ENCODE peak calls at places on chromosomes 13 and 19, in seven cellular contexts. E, M, X, N, B, J and F are unnamed samples.

GRCh38 chr13:67469623-67470022 is 239.5 kb upstream of the PCDH9 start:
- DNase-seq in M (no peak), E (no peak), B (no peak), J (no peak), N (no peak), X (no peak), F (no peak)

GRCh38 chr13:73428137-73428536 is 369.3 kb downstream of the KLF5 start:
- DNase-seq in E (no peak), B (peak; percentile 96), J (no peak), N (no peak), M (no peak), X (no peak), F (peak; percentile 5)

GRCh38 chr13:101323601-101324000 is 92.7 kb downstream of the NALCN start:
- DNase-seq in J (no peak), X (no peak), B (peak; percentile 60), N (no peak), E (no peak), M (no peak), F (no peak)

GRCh38 chr13:114128624-114129522 is 3.5 kb downstream of the RASA3 start:
- DNase-seq in B (peak; percentile 53), J (no peak), M (peak; percentile 88), N (peak; percentile 92), X (peak; percentile 69), E (peak; percentile 90), F (peak; percentile 96)

GRCh38 chr19:21498651-21499050 is 6.8 kb upstream of the ZNF429 start:
- DNase-seq in B (no peak), J (no peak), E (no peak), M (no peak), X (no peak), N (no peak), F (no peak)

GRCh38 chr19:39405930-39406655 is 554 bp upstream of the ZFP36 start:
- DNase-seq in E (peak; percentile 55), X (no peak), M (peak; percentile 83), J (peak; percentile 83), N (no peak), B (peak; percentile 65), F (peak; percentile 96)

GRCh38 chr13:23980160-23980551 is 82.9 kb upstream of the C1QTNF9B start:
- DNase-seq in J (peak; percentile 86), E (peak; percentile 86), M (peak; percentile 88), N (peak; percentile 84), X (peak; percentile 55), B (peak; percentile 67), F (peak; percentile 93)

GRCh38 chr13:26255717-26256277 is 1.9 kb downstream of the CDK8 start:
- DNase-seq in B (no peak), E (no peak), M (no peak), J (no peak), N (no peak), X (no peak), F (no peak)

GRCh38 chr13:97849305-97849704 is 104.2 kb upstream of the IPO5 start:
- DNase-seq in M (no peak), E (no peak), B (peak; percentile 50), J (peak; percentile 73), N (peak; percentile 7), X (no peak), F (no peak)
- TF ChIP-seq CTCF in M (no peak), E (no peak), B (peak; percentile 47), J (peak; percentile 66), N (peak; percentile 23), X (no peak), F (no peak)

DNA sequence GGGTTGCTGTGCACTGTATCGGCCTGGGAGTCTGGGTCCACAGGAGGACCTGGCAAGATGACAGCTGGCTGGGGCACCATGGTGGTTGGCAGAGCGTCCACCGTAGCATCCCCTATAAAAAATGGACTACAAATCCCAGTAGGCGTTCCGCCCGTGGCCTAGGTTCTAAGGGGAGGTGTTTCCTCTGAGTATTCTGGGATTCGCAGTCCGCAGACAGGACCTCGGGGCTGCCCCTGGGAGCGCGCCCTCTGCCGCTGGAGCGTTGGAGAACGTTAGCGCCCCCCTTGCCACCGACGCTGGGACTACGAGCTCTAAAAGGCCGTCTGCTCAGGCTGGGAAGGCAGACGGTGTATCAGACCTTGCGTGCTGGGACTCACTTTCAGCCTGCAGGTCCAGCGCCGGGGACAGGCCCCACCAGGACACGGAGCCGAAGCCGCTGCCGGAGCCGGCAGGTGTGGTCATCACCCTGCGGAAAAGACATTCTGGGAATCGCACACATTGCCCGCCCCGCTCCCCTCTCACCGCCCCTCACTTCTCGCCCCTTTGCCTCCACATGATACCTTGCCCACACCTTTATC is 372 bp downstream of the DNAAF3 start:
- DNase-seq in B (peak; percentile 90), N (peak; percentile 74), X (no peak), M (peak; percentile 66), E (peak; percentile 70), J (peak; percentile 98), F (peak; percentile 79)
- TF ChIP-seq CTCF in B (peak; percentile 63), N (peak; percentile 76), X (no peak), M (peak; percentile 47), E (no peak), J (peak; percentile 86), F (peak; percentile 45)

GRCh38 chr19:49073514-49074378 is 1.2 kb upstream of the KCNA7 start:
- DNase-seq in X (no peak), M (no peak), N (no peak), E (no peak), J (peak; percentile 67), B (peak; percentile 39), F (peak; percentile 46)
- TF ChIP-seq CTCF in X (no peak), M (no peak), N (no peak), E (no peak), J (peak; percentile 73), B (peak; percentile 31), F (no peak)

DNA sequence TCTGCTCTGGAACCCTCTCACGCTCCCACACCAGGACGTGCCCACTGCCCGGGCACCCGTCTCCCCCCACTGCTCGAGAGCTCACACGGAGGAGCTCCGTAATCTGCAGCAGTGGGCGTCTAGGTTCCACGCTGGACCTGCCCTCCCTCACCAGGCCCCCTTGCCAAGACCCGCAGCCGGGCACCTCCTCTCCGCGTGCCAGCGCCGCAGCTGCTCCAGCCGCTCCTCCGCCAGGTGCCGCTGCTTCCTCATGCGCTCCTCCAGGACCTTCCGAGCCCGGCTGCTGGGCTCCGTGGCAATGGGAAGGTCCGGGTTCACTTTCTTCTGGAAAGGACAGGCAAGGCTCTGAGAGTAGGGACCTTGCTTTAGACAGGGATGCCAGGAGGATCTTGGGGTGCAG is 35.0 kb upstream of the MATK start:
- DNase-seq in N (no peak), E (no peak), X (no peak), J (peak; percentile 50), B (no peak), M (no peak), F (no peak)
- TF ChIP-seq CTCF in N (no peak), E (no peak), X (no peak), J (peak; percentile 42), B (no peak), M (no peak), F (no peak)